ENCODE peak calls at places on chromosomes 7 and 10, in ten cellular contexts. M is amniotic epithelial cell; E is CD4-positive, alpha-beta T cell; Z is DMS79; O is A549; K is iris pigment epithelial cell; X is cardiac fibroblast; G is WTC11; A is SJSA1; B is NCI-H1694. I is an unnamed sample.

GRCh38 chr10:53597835-53598251 is 825.3 kb upstream of the MBL2 start:
- DNase-seq in E (no peak), Z (no peak), X (no peak), K (no peak), G (no peak), O (no peak), B (no peak), M (no peak), A (no peak), I (no peak)

GRCh38 chr10:124917168-124917938 is 24.6 kb upstream of the ZRANB1 start:
- DNase-seq in X (peak), B (no peak), K (peak), M (peak), O (peak), Z (no peak), A (no peak), G (peak), E (peak), I (peak)

GRCh38 chr7:150992833-150993302 is 2.1 kb downstream of the NOS3 start:
- DNase-seq in O (peak), E (no peak), K (peak), A (no peak), X (peak), G (peak), B (no peak), Z (no peak), M (peak), I (peak)

GRCh38 chr7:29282819-29283414 is 88.3 kb downstream of the CHN2 start:
- DNase-seq in M (no peak), B (no peak), O (no peak), A (no peak), G (no peak), Z (peak), K (no peak), X (no peak), E (no peak), I (no peak)

GRCh38 chr10:6382081-6382480 is 179.3 kb downstream of the PFKFB3 start:
- DNase-seq in E (no peak), B (no peak), M (no peak), K (peak), X (peak), Z (no peak), A (no peak), G (no peak), O (no peak), I (no peak)

GRCh38 chr7:155291045-155291530 is 6.6 kb upstream of the INSIG1 start:
- DNase-seq in E (no peak), M (peak), Z (no peak), B (no peak), K (peak), O (peak), G (no peak), X (peak), A (peak), I (no peak)

GRCh38 chr10:32374605-32375004 is 27.6 kb upstream of the EPC1 start:
- DNase-seq in E (no peak), O (no peak), A (no peak), M (peak), K (no peak), X (no peak), Z (no peak), B (no peak), G (no peak), I (no peak)

GRCh38 chr7:129497156-129497555 is 5.2 kb upstream of the SMKR1 start:
- DNase-seq in O (no peak), M (no peak), G (no peak), K (no peak), Z (no peak), B (no peak), E (no peak), A (no peak), X (no peak), I (no peak)

GRCh38 chr7:148230341-148230740 is 360.2 kb upstream of the C7orf33 start:
- DNase-seq in Z (no peak), M (no peak), E (no peak), X (no peak), A (no peak), B (peak), O (no peak), G (no peak), K (no peak), I (no peak)

GRCh38 chr10:133292919-133293809 is 15.5 kb downstream of the TUBGCP2 start:
- DNase-seq in G (no peak), M (peak), A (peak), O (no peak), K (peak), X (peak), Z (no peak), E (no peak), B (no peak), I (no peak)

I was measured in endothelial cell.